ENCODE peak calls at places on chromosomes 13 and 19, in four cellular contexts. C is K562, J is H1, B is HCT116. V is an unnamed sample.

GRCh38 chr13:71813187-71813586 is 53.8 kb downstream of the DACH1 start:
- DNase-seq in C (no peak), J (no peak), B (no peak), V (no peak)

GRCh38 chr13:98837896-98838295 is 85.4 kb upstream of the SLC15A1 start:
- DNase-seq in C (no peak), J (no peak), B (no peak), V (no peak)

GRCh38 chr13:104315606-104316005 is 1249.4 kb upstream of the SLC10A2 start:
- DNase-seq in C (no peak), J (no peak), B (peak), V (peak)

GRCh38 chr19:40216777-40217026 is 1.5 kb downstream of the TTC9B start:
- DNase-seq in C (no peak), J (no peak), B (no peak), V (no peak)

GRCh38 chr13:32261567-32261966 is 53.6 kb downstream of the ZAR1L start:
- DNase-seq in C (peak), J (no peak), B (no peak), V (no peak)

GRCh38 chr19:18418725-18419194 is 438 bp upstream of the SSBP4 start:
- DNase-seq in C (peak), J (no peak), B (no peak), V (no peak)

GRCh38 chr19:34597596-34597995 is 79.4 kb downstream of the SCGB2B2 start:
- DNase-seq in C (no peak), J (no peak), B (no peak), V (no peak)

GRCh38 chr13:110949628-110950027 is 34.8 kb upstream of the ANKRD10 start:
- DNase-seq in C (no peak), J (no peak), B (no peak), V (no peak)

GRCh38 chr19:58572818-58573657 is at the start of gene MZF1:
- DNase-seq in C (peak), J (peak), B (peak), V (peak)

GRCh38 chr19:45682908-45683307 is 8.8 kb downstream of the SNRPD2 start:
- DNase-seq in C (peak), J (no peak), B (no peak), V (no peak)

GRCh38 chr13:41461527-41462124 is 4.3 kb downstream of the RGCC start:
- DNase-seq in C (no peak), J (no peak), B (no peak), V (no peak)

GRCh38 chr19:42176649-42176989 is 40.9 kb downstream of the DEDD2 start:
- DNase-seq in C (no peak), J (no peak), B (no peak), V (no peak)

GRCh38 chr19:19446655-19447437 is 41.4 kb downstream of the GATAD2A start:
- DNase-seq in C (no peak), J (no peak), B (no peak), V (no peak)

GRCh38 chr19:16876904-16877361 is 11.9 kb upstream of the F2RL3 start:
- DNase-seq in C (no peak), J (no peak), B (no peak), V (no peak)

GRCh38 chr19:42316223-42317211 is 3.4 kb downstream of the TMEM145 start:
- DNase-seq in C (peak), J (no peak), B (no peak), V (peak)

GRCh38 chr13:44921931-44922758 is 67.1 kb downstream of the NUFIP1 start:
- DNase-seq in C (no peak), J (no peak), B (peak), V (peak)

GRCh38 chr19:27777726-27778125 is 1435.2 kb downstream of the UQCRFS1 start:
- DNase-seq in C (no peak), J (no peak), B (no peak), V (no peak)

GRCh38 chr13:106455190-106455589 is 80.3 kb downstream of the EFNB2 start:
- DNase-seq in C (no peak), J (no peak), B (no peak), V (no peak)
- TF ChIP-seq SRF in C (no peak), J (no peak), B (no peak), V (no peak)

GRCh38 chr13:79772811-79773210 is 291.9 kb downstream of the NDFIP2 start:
- DNase-seq in C (no peak), J (no peak), B (no peak), V (no peak)

GRCh38 chr13:79771493-79771892 is 290.5 kb downstream of the NDFIP2 start:
- DNase-seq in C (no peak), J (no peak), B (no peak), V (no peak)

GRCh38 chr13:79765331-79765730 is 284.4 kb downstream of the NDFIP2 start:
- DNase-seq in C (no peak), J (no peak), B (no peak), V (no peak)

GRCh38 chr13:79770056-79770455 is 289.1 kb downstream of the NDFIP2 start:
- DNase-seq in C (no peak), J (no peak), B (no peak), V (no peak)

GRCh38 chr13:79767126-79767525 is 286.2 kb downstream of the NDFIP2 start:
- DNase-seq in C (no peak), J (no peak), B (no peak), V (no peak)
- TF ChIP-seq SRF in C (no peak), J (no peak), B (no peak), V (no peak)

GRCh38 chr13:81540777-81541176 is 1199.9 kb upstream of the SPRY2 start:
- DNase-seq in C (no peak), J (no peak), B (no peak), V (peak)
- TF ChIP-seq SRF in C (no peak), J (no peak), B (no peak), V (no peak)

DNA sequence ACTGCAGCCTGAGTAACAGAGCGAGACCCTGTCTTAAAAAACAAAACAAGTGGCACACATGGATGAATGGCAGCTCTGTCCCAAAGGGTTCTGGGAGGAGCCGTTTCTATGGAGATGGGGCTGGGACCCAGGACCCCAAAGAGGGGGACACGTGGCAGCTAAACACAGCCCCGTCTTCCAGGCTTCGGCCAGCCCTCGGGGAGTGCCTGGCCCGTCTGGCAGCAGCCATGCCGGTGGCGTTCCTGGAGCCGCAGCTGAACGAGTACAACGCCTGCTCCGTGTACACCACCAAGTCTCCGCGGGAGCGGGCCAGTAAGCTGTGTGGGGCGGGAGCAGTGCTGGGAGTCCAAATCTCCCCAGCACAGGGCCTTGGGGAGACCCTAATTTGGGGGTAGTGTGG is 82.4 kb downstream of the RYR1 start:
- DNase-seq in C (no peak), J (no peak), B (no peak), V (no peak)
- TF ChIP-seq SRF in C (no peak), J (no peak), B (no peak), V (no peak)

GRCh38 chr19:39169143-39169810 is 27.5 kb upstream of the NCCRP1 start:
- DNase-seq in C (no peak), J (no peak), B (no peak), V (no peak)

GRCh38 chr19:39166571-39167391 is 30.0 kb upstream of the NCCRP1 start:
- DNase-seq in C (peak), J (no peak), B (no peak), V (peak)

GRCh38 chr19:39168258-39169142 is 28.3 kb upstream of the NCCRP1 start:
- DNase-seq in C (no peak), J (no peak), B (no peak), V (no peak)

GRCh38 chr19:39165857-39166256 is 30.9 kb upstream of the NCCRP1 start:
- DNase-seq in C (no peak), J (no peak), B (no peak), V (no peak)

DNA sequence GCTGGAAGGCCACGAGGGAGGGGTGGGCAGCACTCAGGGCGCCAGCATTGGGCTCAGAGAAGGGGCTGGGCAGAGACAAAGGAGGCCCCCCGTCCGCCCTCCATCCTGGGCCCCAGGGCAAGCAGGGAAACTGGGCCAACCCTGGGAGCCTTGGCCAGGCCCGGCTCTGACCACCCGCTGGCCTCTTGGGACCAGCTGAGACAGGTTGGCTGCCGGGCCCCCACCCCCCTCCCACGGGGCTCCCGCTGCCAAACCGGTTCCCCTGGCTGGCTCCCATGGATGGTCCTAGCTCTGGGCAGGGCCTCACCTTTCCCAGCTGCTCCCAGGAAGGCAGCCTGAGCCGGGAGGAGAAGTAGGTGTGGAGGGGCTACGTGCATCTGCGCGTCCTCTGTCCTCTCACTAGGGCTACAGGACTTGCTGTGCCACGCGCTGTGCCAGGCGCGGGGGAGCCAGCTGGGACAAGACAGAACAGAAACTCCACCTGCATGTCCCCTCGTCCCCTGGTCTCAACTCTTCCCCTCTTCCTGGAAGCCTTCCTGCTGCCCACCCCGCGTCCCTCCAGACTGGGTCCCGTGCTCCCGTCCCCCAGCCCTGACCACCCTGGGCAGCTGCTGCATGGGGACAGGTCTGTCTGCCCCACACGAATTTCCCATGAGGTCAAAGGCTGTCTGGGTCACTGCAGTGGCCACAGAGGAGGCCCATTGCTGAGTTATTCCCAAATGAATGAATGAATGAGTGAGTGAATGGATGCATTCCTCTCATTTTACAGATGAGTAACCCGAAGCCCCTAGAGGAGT is 29.1 kb upstream of the NCCRP1 start:
- DNase-seq in C (no peak), J (no peak), B (no peak), V (no peak)
- TF ChIP-seq SRF in C (no peak), J (no peak), B (no peak), V (no peak)

V was measured in HepG2.